ENCODE peak calls at places on chromosomes 13 and 19, in six cellular contexts. D is MV-4-11; B is stimulated activated CD8-positive, alpha-beta memory T cell treated with anti-CD3 and anti-CD28 coated beads, Interleukin-15, amount 100 ng/mL, for 24 hours; T is left ventricle myocardium inferior; Q is left cardiac atrium; J is thoracic aorta. U is an unnamed sample.

GRCh38 chr19:30785728-30786127 is 413.5 kb downstream of the ZNF536 start:
- DNase-seq in D (peak; percentile 66), B (no peak), T (no peak), Q (no peak), J (no peak), U (peak; percentile 1)

GRCh38 chr19:17683078-17683477 is 5.1 kb downstream of the UNC13A start:
- DNase-seq in D (no peak), B (no peak), T (no peak), Q (no peak), J (no peak), U (no peak)

GRCh38 chr13:110005563-110005962 is 219.2 kb upstream of the IRS2 start:
- DNase-seq in D (no peak), B (no peak), T (no peak), Q (no peak), J (no peak), U (no peak)

GRCh38 chr13:114072421-114072820 is 60.0 kb downstream of the RASA3 start:
- DNase-seq in D (no peak), B (no peak), T (no peak), Q (no peak), J (no peak), U (no peak)

GRCh38 chr13:44437356-44438233 is 64.0 kb downstream of the SERP2 start:
- DNase-seq in D (peak; percentile 49), B (no peak), T (no peak), Q (no peak), J (no peak), U (peak; percentile 59)

GRCh38 chr13:103568314-103568713 is 502.1 kb upstream of the SLC10A2 start:
- DNase-seq in D (no peak), B (no peak), T (no peak), Q (no peak), J (no peak), U (no peak)

GRCh38 chr19:44024900-44025216 is 321 bp upstream of the ZNF222 start:
- DNase-seq in D (no peak), B (no peak), T (no peak), Q (no peak), J (no peak), U (no peak)

GRCh38 chr19:49455729-49456128 is 2.7 kb downstream of the ALDH16A1 start:
- DNase-seq in D (no peak), B (no peak), T (no peak), Q (no peak), J (no peak), U (no peak)

GRCh38 chr19:16051254-16052025 is 24.9 kb upstream of the TPM4 start:
- DNase-seq in D (no peak), B (no peak), T (no peak), Q (no peak), J (no peak), U (peak; percentile 63)

GRCh38 chr13:110319774-110320509 is 12.9 kb downstream of the COL4A2 start:
- DNase-seq in D (no peak), B (no peak), T (no peak), Q (no peak), J (no peak), U (no peak)

GRCh38 chr13:99384468-99384867 is 77.3 kb upstream of the GPR183 start:
- DNase-seq in D (peak; percentile 19), B (no peak), T (no peak), Q (no peak), J (no peak), U (no peak)

GRCh38 chr13:33204130-33204927 is 81.2 kb downstream of the STARD13 start:
- DNase-seq in D (no peak), B (no peak), T (peak; percentile 73), Q (peak; percentile 86), J (peak; percentile 36), U (no peak)

GRCh38 chr19:6587093-6587820 is 3.7 kb downstream of the CD70 start:
- DNase-seq in D (peak; percentile 42), B (no peak), T (no peak), Q (no peak), J (no peak), U (no peak)

GRCh38 chr13:30110301-30111070 is 196.9 kb downstream of the KATNAL1 start:
- DNase-seq in D (no peak), B (no peak), T (peak; percentile 34), Q (no peak), J (no peak), U (no peak)

GRCh38 chr13:98972627-98973026 is 5.2 kb downstream of the DOCK9 start:
- DNase-seq in D (no peak), B (no peak), T (no peak), Q (no peak), J (no peak), U (no peak)

GRCh38 chr13:114151565-114152284 is 19.3 kb upstream of the RASA3 start:
- DNase-seq in D (peak; percentile 56), B (no peak), T (no peak), Q (no peak), J (no peak), U (peak; percentile 60)

GRCh38 chr19:15538774-15539173 is 30.4 kb downstream of the CYP4F22 start:
- DNase-seq in D (no peak), B (no peak), T (no peak), Q (no peak), J (no peak), U (peak; percentile 42)

GRCh38 chr19:11091343-11092153 is 2.3 kb downstream of the LDLR start:
- DNase-seq in D (peak; percentile 88), B (no peak), T (no peak), Q (peak; percentile 69), J (peak; percentile 57), U (peak; percentile 84)

GRCh38 chr13:27044837-27045570 is 126.6 kb downstream of the USP12 start:
- DNase-seq in D (no peak), B (no peak), T (no peak), Q (no peak), J (no peak), U (peak; percentile 81)

GRCh38 chr13:99805361-99805760 is 166.2 kb downstream of the ZIC5 start:
- DNase-seq in D (no peak), B (no peak), T (no peak), Q (no peak), J (no peak), U (no peak)

GRCh38 chr13:110331362-110331761 is 24.3 kb downstream of the COL4A2 start:
- DNase-seq in D (no peak), B (no peak), T (no peak), Q (no peak), J (no peak), U (no peak)

GRCh38 chr13:75757336-75757735 is 121.2 kb downstream of the LMO7 start:
- DNase-seq in D (no peak), B (no peak), T (no peak), Q (no peak), J (no peak), U (no peak)

GRCh38 chr19:35284153-35285140 is 2.1 kb downstream of the HAMP start:
- DNase-seq in D (no peak), B (no peak), T (no peak), Q (no peak), J (no peak), U (no peak)

GRCh38 chr19:34962281-34962944 is 1.6 kb downstream of the ZNF792 start:
- DNase-seq in D (no peak), B (no peak), T (no peak), Q (peak; percentile 35), J (no peak), U (peak; percentile 72)

GRCh38 chr19:32273483-32273882 is 71.9 kb upstream of the ZNF507 start:
- DNase-seq in D (no peak), B (no peak), T (no peak), Q (no peak), J (no peak), U (no peak)

GRCh38 chr19:19594371-19594770 is 24.1 kb downstream of the PBX4 start:
- DNase-seq in D (peak; percentile 51), B (no peak), T (no peak), Q (no peak), J (no peak), U (peak; percentile 17)

GRCh38 chr19:56671613-56671994 is at the start of gene ZNF835:
- DNase-seq in D (no peak), B (peak; percentile 69), T (peak; percentile 97), Q (peak; percentile 98), J (peak; percentile 60), U (no peak)

GRCh38 chr13:30895773-30896172 is 10.3 kb upstream of the MEDAG start:
- DNase-seq in D (no peak), B (no peak), T (peak; percentile 52), Q (peak; percentile 66), J (peak; percentile 64), U (no peak)

GRCh38 chr19:5094768-5095567 is 126.1 kb downstream of the KDM4B start:
- DNase-seq in D (no peak), B (no peak), T (no peak), Q (no peak), J (no peak), U (no peak)

GRCh38 chr19:3932931-3933810 is at the start of gene NMRK2:
- DNase-seq in D (no peak), B (no peak), T (peak; percentile 66), Q (peak; percentile 65), J (no peak), U (no peak)

GRCh38 chr19:48466571-48467325 is 2.4 kb upstream of the CYTH2 start:
- DNase-seq in D (no peak), B (no peak), T (no peak), Q (no peak), J (no peak), U (no peak)

GRCh38 chr19:47729468-47729798 is 15.9 kb upstream of the NOP53 start:
- DNase-seq in D (no peak), B (no peak), T (peak; percentile 64), Q (peak; percentile 80), J (peak; percentile 65), U (peak; percentile 65)

GRCh38 chr19:14015454-14016035 is 9.4 kb upstream of the RFX1 start:
- DNase-seq in D (no peak), B (no peak), T (no peak), Q (no peak), J (no peak), U (no peak)

GRCh38 chr19:55091955-55092354 is 16.3 kb downstream of the EPS8L1 start:
- DNase-seq in D (no peak), B (no peak), T (no peak), Q (no peak), J (no peak), U (no peak)

GRCh38 chr19:484494-484893 is 11.8 kb upstream of the MADCAM1 start:
- DNase-seq in D (no peak), B (no peak), T (no peak), Q (no peak), J (no peak), U (no peak)

GRCh38 chr19:55650602-55651230 is 2.7 kb downstream of the CCDC106 start:
- DNase-seq in D (no peak), B (no peak), T (no peak), Q (no peak), J (no peak), U (no peak)